ENCODE peak calls at places on chromosomes 4 and X, in five cellular contexts. One of them, this sample, is unnamed. For H3K9me2, the result is how much of the 10 kb centered on the place peaks cover.

GRCh38 chr4:62670509-62670908 is 1470.4 kb downstream of the ADGRL3 start:
- DNase-seq in MM.1S: peak
- DNase-seq in OCI-LY7: no peak
- DNase-seq in SK-N-SH: peak
- DNase-seq in PC-3: no peak
- DNase-seq in this sample: no peak

GRCh38 chr4:109332926-109333464 is 30.5 kb upstream of the COL25A1 start:
- DNase-seq in MM.1S: no peak
- DNase-seq in OCI-LY7: peak
- DNase-seq in SK-N-SH: no peak
- DNase-seq in PC-3: no peak
- DNase-seq in this sample: peak

GRCh38 chrX:3295731-3296130 is 50.7 kb downstream of the MXRA5 start:
- DNase-seq in MM.1S: no peak
- DNase-seq in OCI-LY7: peak
- DNase-seq in SK-N-SH: peak
- DNase-seq in PC-3: peak
- DNase-seq in this sample: peak

GRCh38 chrX:48891402-48892288 is 5.9 kb downstream of the TIMM17B start:
- DNase-seq in MM.1S: peak
- DNase-seq in OCI-LY7: peak
- DNase-seq in SK-N-SH: peak
- DNase-seq in PC-3: peak
- DNase-seq in this sample: peak

GRCh38 chr4:48813984-48814383 is 16.9 kb upstream of the OCIAD1 start:
- DNase-seq in MM.1S: peak
- DNase-seq in OCI-LY7: peak
- DNase-seq in SK-N-SH: no peak
- DNase-seq in PC-3: no peak
- DNase-seq in this sample: no peak

GRCh38 chrX:9902651-9903050 is 64.5 kb upstream of the CLDN34 start:
- DNase-seq in MM.1S: no peak
- DNase-seq in OCI-LY7: no peak
- DNase-seq in SK-N-SH: no peak
- DNase-seq in PC-3: peak
- DNase-seq in this sample: peak

GRCh38 chrX:72021975-72022374 is 109.7 kb downstream of the RTL5 start:
- DNase-seq in MM.1S: no peak
- DNase-seq in OCI-LY7: peak
- DNase-seq in SK-N-SH: no peak
- DNase-seq in PC-3: peak
- DNase-seq in this sample: peak

GRCh38 chr4:162422312-162422711 is 258.5 kb upstream of the FSTL5 start:
- DNase-seq in MM.1S: no peak
- DNase-seq in OCI-LY7: no peak
- DNase-seq in SK-N-SH: no peak
- DNase-seq in PC-3: peak
- DNase-seq in this sample: no peak

GRCh38 chr4:13527983-13528822 is 16.1 kb downstream of the NKX3-2 start:
- DNase-seq in MM.1S: peak
- DNase-seq in OCI-LY7: peak
- DNase-seq in SK-N-SH: peak
- DNase-seq in PC-3: no peak
- DNase-seq in this sample: no peak

GRCh38 chr4:186775867-186776266 is 52.2 kb upstream of the FAT1 start:
- DNase-seq in MM.1S: no peak
- DNase-seq in OCI-LY7: no peak
- DNase-seq in SK-N-SH: no peak
- DNase-seq in PC-3: no peak
- DNase-seq in this sample: peak

GRCh38 chr4:106245176-106245575 is 70.8 kb downstream of the TBCK start:
- DNase-seq in MM.1S: no peak
- DNase-seq in OCI-LY7: no peak
- DNase-seq in SK-N-SH: no peak
- DNase-seq in PC-3: peak
- DNase-seq in this sample: no peak

GRCh38 chrX:136497556-136498048 is at the start of gene HTATSF1:
- DNase-seq in MM.1S: no peak
- DNase-seq in OCI-LY7: no peak
- DNase-seq in SK-N-SH: no peak
- DNase-seq in PC-3: no peak
- DNase-seq in this sample: no peak

GRCh38 chrX:78527263-78527662 is 131.9 kb downstream of the RTL3 start:
- DNase-seq in MM.1S: no peak
- DNase-seq in OCI-LY7: no peak
- DNase-seq in SK-N-SH: no peak
- DNase-seq in PC-3: peak
- DNase-seq in this sample: peak

GRCh38 chr4:138561906-138562305 is 319.8 kb upstream of the SLC7A11 start:
- DNase-seq in MM.1S: no peak
- DNase-seq in OCI-LY7: no peak
- DNase-seq in SK-N-SH: no peak
- DNase-seq in PC-3: no peak
- DNase-seq in this sample: no peak

GRCh38 chrX:67614006-67614405 is 70.2 kb downstream of the AR start:
- DNase-seq in MM.1S: no peak
- DNase-seq in OCI-LY7: no peak
- DNase-seq in SK-N-SH: no peak
- DNase-seq in PC-3: no peak
- DNase-seq in this sample: no peak

GRCh38 chrX:148808825-148809224 is 308.4 kb downstream of the AFF2 start:
- DNase-seq in MM.1S: no peak
- DNase-seq in OCI-LY7: no peak
- DNase-seq in SK-N-SH: no peak
- DNase-seq in PC-3: no peak
- DNase-seq in this sample: no peak

GRCh38 chr4:8410641-8411271 is 29.8 kb downstream of the ACOX3 start:
- DNase-seq in MM.1S: no peak
- DNase-seq in OCI-LY7: no peak
- DNase-seq in SK-N-SH: peak
- DNase-seq in PC-3: peak
- DNase-seq in this sample: peak

GRCh38 chr4:68906238-68907137 is 45.1 kb downstream of the UGT2A3 start:
- DNase-seq in MM.1S: no peak
- DNase-seq in OCI-LY7: no peak
- DNase-seq in SK-N-SH: no peak
- DNase-seq in PC-3: no peak
- DNase-seq in this sample: no peak

GRCh38 chr4:8235224-8235623 is 34.3 kb upstream of the HTRA3 start:
- DNase-seq in MM.1S: peak
- DNase-seq in OCI-LY7: peak
- DNase-seq in SK-N-SH: no peak
- DNase-seq in PC-3: no peak
- DNase-seq in this sample: no peak

GRCh38 chr4:39037491-39037825 is 5.2 kb upstream of the TMEM156 start:
- DNase-seq in MM.1S: no peak
- DNase-seq in OCI-LY7: peak
- DNase-seq in SK-N-SH: no peak
- DNase-seq in PC-3: peak
- DNase-seq in this sample: peak

GRCh38 chr4:73919691-73920090 is 50.5 kb downstream of the CXCL1 start:
- DNase-seq in MM.1S: no peak
- DNase-seq in OCI-LY7: no peak
- DNase-seq in SK-N-SH: no peak
- DNase-seq in PC-3: no peak
- DNase-seq in this sample: no peak

GRCh38 chr4:101977096-101977495 is 186.6 kb downstream of the BANK1 start:
- DNase-seq in MM.1S: no peak
- DNase-seq in OCI-LY7: no peak
- DNase-seq in SK-N-SH: no peak
- DNase-seq in PC-3: peak
- DNase-seq in this sample: peak

GRCh38 chrX:7614616-7615015 is 228.4 kb upstream of the VCX start:
- DNase-seq in MM.1S: peak
- DNase-seq in OCI-LY7: no peak
- DNase-seq in SK-N-SH: no peak
- DNase-seq in PC-3: no peak
- DNase-seq in this sample: no peak

GRCh38 chr4:71752383-71753042 is 31.4 kb downstream of the GC start:
- DNase-seq in MM.1S: peak
- DNase-seq in OCI-LY7: no peak
- DNase-seq in SK-N-SH: no peak
- DNase-seq in PC-3: peak
- DNase-seq in this sample: no peak

GRCh38 chr4:26356067-26356466 is 35.3 kb downstream of the RBPJ start:
- DNase-seq in MM.1S: no peak
- DNase-seq in OCI-LY7: peak
- DNase-seq in SK-N-SH: no peak
- DNase-seq in PC-3: peak
- DNase-seq in this sample: peak

GRCh38 chrX:11129546-11129945 is 18.4 kb downstream of the HCCS start:
- DNase-seq in MM.1S: no peak
- DNase-seq in OCI-LY7: no peak
- DNase-seq in SK-N-SH: no peak
- DNase-seq in PC-3: no peak
- DNase-seq in this sample: no peak

GRCh38 chrX:48511561-48511960 is 2.8 kb downstream of the PORCN start:
- DNase-seq in MM.1S: no peak
- DNase-seq in OCI-LY7: no peak
- DNase-seq in SK-N-SH: peak
- DNase-seq in PC-3: peak
- DNase-seq in this sample: peak

GRCh38 chr4:123114915-123115756 is 192.7 kb upstream of the NUDT6 start:
- DNase-seq in MM.1S: no peak
- DNase-seq in OCI-LY7: no peak
- DNase-seq in SK-N-SH: peak
- DNase-seq in PC-3: no peak
- DNase-seq in this sample: no peak

GRCh38 chrX:38465686-38466085 is 95.7 kb upstream of the TSPAN7 start:
- DNase-seq in MM.1S: no peak
- DNase-seq in OCI-LY7: no peak
- DNase-seq in SK-N-SH: no peak
- DNase-seq in PC-3: no peak
- DNase-seq in this sample: no peak

GRCh38 chrX:54977387-54977786 is 16.6 kb downstream of the PFKFB1 start:
- DNase-seq in MM.1S: no peak
- DNase-seq in OCI-LY7: no peak
- DNase-seq in SK-N-SH: no peak
- DNase-seq in PC-3: no peak
- DNase-seq in this sample: no peak

GRCh38 chr4:111991797-111992196 is 153.5 kb upstream of the FAM241A start:
- DNase-seq in MM.1S: no peak
- DNase-seq in OCI-LY7: no peak
- DNase-seq in SK-N-SH: no peak
- DNase-seq in PC-3: peak
- DNase-seq in this sample: peak

GRCh38 chrX:101388604-101389003 is 2.2 kb upstream of the RPL36A start:
- DNase-seq in MM.1S: no peak
- DNase-seq in OCI-LY7: no peak
- DNase-seq in SK-N-SH: no peak
- DNase-seq in PC-3: no peak
- DNase-seq in this sample: no peak

GRCh38 chrX:6184900-6185515 is 43.7 kb downstream of the NLGN4X start:
- DNase-seq in MM.1S: peak
- DNase-seq in OCI-LY7: peak
- DNase-seq in SK-N-SH: no peak
- DNase-seq in PC-3: no peak
- DNase-seq in this sample: no peak

GRCh38 chrX:131543774-131544173 is at the start of gene OR13H1:
- DNase-seq in MM.1S: no peak
- DNase-seq in OCI-LY7: no peak
- DNase-seq in SK-N-SH: no peak
- DNase-seq in PC-3: no peak
- DNase-seq in this sample: no peak

GRCh38 chrX:131548994-131549393 is 5.1 kb downstream of the OR13H1 start:
- DNase-seq in MM.1S: no peak
- DNase-seq in OCI-LY7: no peak
- DNase-seq in SK-N-SH: no peak
- DNase-seq in PC-3: no peak
- DNase-seq in this sample: no peak

DNA sequence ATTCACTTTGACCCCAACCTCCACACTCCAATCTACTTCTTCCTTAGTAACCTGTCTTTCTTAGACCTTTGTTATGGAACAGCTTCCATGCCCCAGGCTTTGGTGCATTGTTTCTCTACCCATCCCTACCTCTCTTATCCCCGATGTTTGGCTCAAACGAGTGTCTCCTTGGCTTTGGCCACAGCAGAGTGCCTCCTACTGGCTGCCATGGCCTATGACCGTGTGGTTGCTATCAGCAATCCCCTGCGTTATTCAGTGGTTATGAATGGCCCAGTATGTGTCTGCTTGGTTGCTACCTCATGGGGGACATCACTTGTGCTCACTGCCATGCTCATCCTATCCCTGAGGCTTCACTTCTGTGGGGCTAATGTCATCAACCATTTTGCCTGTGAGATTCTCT is 344 bp downstream of the OR13H1 start:
- DNase-seq in MM.1S: no peak
- DNase-seq in OCI-LY7: no peak
- DNase-seq in SK-N-SH: no peak
- DNase-seq in PC-3: no peak
- DNase-seq in this sample: no peak
- H3K9me2 ChIP-seq in MM.1S: under half
- H3K9me2 ChIP-seq in OCI-LY7: under half
- H3K9me2 ChIP-seq in SK-N-SH: under half
- H3K9me2 ChIP-seq in PC-3: under half
- H3K9me2 ChIP-seq in this sample: under half

GRCh38 chr4:168524006-168524405 is 27.2 kb downstream of the PALLD start:
- DNase-seq in MM.1S: no peak
- DNase-seq in OCI-LY7: no peak
- DNase-seq in SK-N-SH: no peak
- DNase-seq in PC-3: peak
- DNase-seq in this sample: peak
- H3K9me2 ChIP-seq in MM.1S: under half
- H3K9me2 ChIP-seq in OCI-LY7: under half
- H3K9me2 ChIP-seq in SK-N-SH: under half
- H3K9me2 ChIP-seq in PC-3: under half
- H3K9me2 ChIP-seq in this sample: under half

GRCh38 chrX:18410038-18410437 is 15.4 kb upstream of the CDKL5 start:
- DNase-seq in MM.1S: no peak
- DNase-seq in OCI-LY7: no peak
- DNase-seq in SK-N-SH: peak
- DNase-seq in PC-3: peak
- DNase-seq in this sample: peak

GRCh38 chrX:18401848-18402213 is 23.6 kb upstream of the CDKL5 start:
- DNase-seq in MM.1S: no peak
- DNase-seq in OCI-LY7: no peak
- DNase-seq in SK-N-SH: no peak
- DNase-seq in PC-3: no peak
- DNase-seq in this sample: no peak

GRCh38 chrX:18406531-18407266 is 18.7 kb upstream of the CDKL5 start:
- DNase-seq in MM.1S: no peak
- DNase-seq in OCI-LY7: no peak
- DNase-seq in SK-N-SH: no peak
- DNase-seq in PC-3: peak
- DNase-seq in this sample: peak
- H3K9me2 ChIP-seq in MM.1S: under half
- H3K9me2 ChIP-seq in OCI-LY7: under half
- H3K9me2 ChIP-seq in SK-N-SH: under half
- H3K9me2 ChIP-seq in PC-3: under half
- H3K9me2 ChIP-seq in this sample: under half

DNA sequence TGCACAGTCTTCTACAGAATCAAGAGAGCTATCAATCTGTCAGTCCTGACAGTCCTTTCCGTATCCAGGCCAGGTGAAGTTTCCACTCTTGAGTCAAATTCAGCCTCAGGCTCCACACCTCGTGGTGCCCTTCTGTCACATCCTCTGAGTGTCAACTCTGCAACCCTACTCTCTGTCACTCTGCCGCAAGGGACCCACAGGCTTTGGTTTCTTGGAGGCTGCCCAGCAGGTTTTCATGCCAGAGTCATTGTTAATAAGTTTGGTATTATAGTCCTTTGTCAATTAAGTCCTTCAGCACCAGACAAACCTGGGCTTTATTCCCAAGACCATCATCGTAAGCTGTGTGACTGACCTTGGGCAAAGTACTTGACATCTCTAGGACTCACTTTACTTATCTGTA is 83.4 kb upstream of the KLHL13 start:
- DNase-seq in MM.1S: no peak
- DNase-seq in OCI-LY7: no peak
- DNase-seq in SK-N-SH: no peak
- DNase-seq in PC-3: peak
- DNase-seq in this sample: no peak
- H3K9me2 ChIP-seq in MM.1S: under half
- H3K9me2 ChIP-seq in OCI-LY7: under half
- H3K9me2 ChIP-seq in SK-N-SH: under half
- H3K9me2 ChIP-seq in PC-3: under half
- H3K9me2 ChIP-seq in this sample: under half

This sample was measured in GM23248.